ENCODE peak calls at places on chromosome 17, in eight cellular contexts. N is activated T-cell treated with anti-CD3 and anti-CD28 coated beads for 1 hour; F is activated effector memory CD4-positive, alpha-beta T cell treated with Interleukin-2 at 50 U/mL for 16 hours; E is left cardiac atrium; H is LoVo; G is ureter; V is OCI-LY7; B is NCI-H1105. W is an unnamed sample.

GRCh38 chr17:28763137-28763799 is 19.5 kb downstream of the TRAF4 start:
- DNase-seq in V (no peak), N (no peak), H (no peak), G (no peak), E (no peak), B (no peak), F (no peak), W (no peak)

GRCh38 chr17:16214190-16215001 is 938 bp downstream of the NCOR1 start:
- DNase-seq in V (no peak), E (no peak), H (no peak), N (no peak), B (no peak), G (no peak), F (no peak), W (no peak)

GRCh38 chr17:7932949-7933348 is 943 bp downstream of the CNTROB start:
- DNase-seq in G (no peak), B (no peak), F (no peak), H (peak), E (no peak), N (no peak), V (peak), W (no peak)

GRCh38 chr17:75482098-75482943 is 25.9 kb downstream of the TMEM94 start:
- DNase-seq in G (no peak), V (no peak), B (no peak), N (no peak), H (no peak), E (peak), F (no peak), W (no peak)

GRCh38 chr17:1002771-1003555 is 6.0 kb downstream of the TIMM22 start:
- DNase-seq in V (no peak), B (no peak), N (no peak), E (no peak), G (no peak), H (no peak), F (no peak), W (no peak)

GRCh38 chr17:55086635-55087058 is 118.1 kb downstream of the STXBP4 start:
- DNase-seq in G (no peak), V (no peak), F (no peak), N (no peak), E (no peak), B (no peak), H (no peak), W (no peak)

GRCh38 chr17:55161935-55162555 is 102.7 kb upstream of the HLF start:
- DNase-seq in V (no peak), F (no peak), B (no peak), N (no peak), H (peak), G (no peak), E (no peak), W (no peak)

GRCh38 chr17:27978689-27979175 is 63.7 kb upstream of the NLK start:
- DNase-seq in G (no peak), F (no peak), H (no peak), N (no peak), B (no peak), E (no peak), V (no peak), W (no peak)

GRCh38 chr17:49454050-49454449 is 39.4 kb upstream of the PHB1 start:
- DNase-seq in F (no peak), E (no peak), B (no peak), G (no peak), H (peak), N (no peak), V (no peak), W (no peak)

GRCh38 chr17:61188081-61188480 is 211.6 kb upstream of the TBX2 start:
- DNase-seq in H (no peak), G (no peak), F (no peak), V (no peak), B (no peak), N (no peak), E (no peak), W (no peak)

GRCh38 chr17:33169580-33170285 is 123.4 kb downstream of the ASIC2 start:
- DNase-seq in V (no peak), E (no peak), F (no peak), G (no peak), H (no peak), B (no peak), N (no peak), W (no peak)

GRCh38 chr17:34703533-34703932 is 124.2 kb downstream of the TMEM132E start:
- DNase-seq in H (peak), V (peak), G (no peak), E (peak), F (no peak), B (no peak), N (no peak), W (no peak)

GRCh38 chr17:78993241-78993956 is 13.7 kb upstream of the LGALS3BP start:
- DNase-seq in V (peak), F (peak), N (peak), E (peak), G (no peak), B (peak), H (peak), W (no peak)

GRCh38 chr17:79834575-79835469 is 4.4 kb downstream of the CBX4 start:
- DNase-seq in G (no peak), B (no peak), F (no peak), H (no peak), V (peak), N (no peak), E (no peak), W (no peak)

GRCh38 chr17:65446043-65446442 is 115.4 kb downstream of the AXIN2 start:
- DNase-seq in B (no peak), V (no peak), H (no peak), E (no peak), F (no peak), G (no peak), N (no peak), W (no peak)

GRCh38 chr17:628089-628488 is 86.5 kb downstream of the VPS53 start:
- DNase-seq in F (no peak), V (no peak), E (no peak), G (no peak), H (no peak), B (no peak), N (no peak), W (no peak)

W was measured in activated T-helper 1 cell treated with Interleukin-2 at 50 U/mL for 16 hours.